ENCODE peak calls at places on chromosomes 12 and 14, in five cellular contexts. D, Q, X, I and F are unnamed samples. For H3K27me3, the result is how much of the 10 kb centered on the place peaks cover.

GRCh38 chr12:110684322-110684836 is 4.5 kb downstream of the HVCN1 start:
- DNase-seq in D (no peak), Q (no peak), X (no peak), I (no peak), F (no peak)

GRCh38 chr12:125122668-125123067 is 57.4 kb downstream of the AACS start:
- DNase-seq in D (no peak), Q (no peak), X (no peak), I (no peak), F (no peak)

GRCh38 chr12:52598966-52599365 is 2.3 kb downstream of the KRT72 start:
- DNase-seq in D (no peak), Q (no peak), X (no peak), I (no peak), F (no peak)

GRCh38 chr14:91947196-91948184 is at the start of gene FBLN5:
- DNase-seq in D (peak), Q (peak), X (peak), I (peak), F (peak)

GRCh38 chr14:64795921-64796320 is 83.8 kb downstream of the SPTB start:
- DNase-seq in D (no peak), Q (no peak), X (no peak), I (no peak), F (no peak)

GRCh38 chr12:62683724-62684501 is 217.3 kb downstream of the MON2 start:
- DNase-seq in D (no peak), Q (no peak), X (peak), I (no peak), F (no peak)

GRCh38 chr12:76006028-76006916 is 25.3 kb downstream of the PHLDA1 start:
- DNase-seq in D (no peak), Q (no peak), X (no peak), I (no peak), F (no peak)

GRCh38 chr14:73753043-73753886 is 39.1 kb upstream of the PNMA1 start:
- DNase-seq in D (peak), Q (no peak), X (no peak), I (no peak), F (no peak)

GRCh38 chr12:27009926-27010325 is 4.3 kb downstream of the TM7SF3 start:
- DNase-seq in D (no peak), Q (no peak), X (no peak), I (no peak), F (no peak)

GRCh38 chr12:19388131-19388549 is 51.2 kb upstream of the AEBP2 start:
- DNase-seq in D (no peak), Q (no peak), X (no peak), I (no peak), F (no peak)

GRCh38 chr12:92899388-92900001 is 29.6 kb downstream of the EEA1 start:
- DNase-seq in D (no peak), Q (no peak), X (peak), I (no peak), F (no peak)

GRCh38 chr12:20175704-20176388 is 192.5 kb upstream of the PDE3A start:
- DNase-seq in D (no peak), Q (no peak), X (no peak), I (no peak), F (no peak)

GRCh38 chr12:130770413-130771028 is 54.4 kb upstream of the RIMBP2 start:
- DNase-seq in D (no peak), Q (no peak), X (no peak), I (no peak), F (no peak)

GRCh38 chr12:4441355-4442330 is 4.0 kb downstream of the FGF6 start:
- DNase-seq in D (no peak), Q (no peak), X (peak), I (no peak), F (no peak)

GRCh38 chr12:49643961-49644619 is 20.7 kb downstream of the PRPF40B start:
- DNase-seq in D (no peak), Q (no peak), X (no peak), I (no peak), F (no peak)

GRCh38 chr12:25054783-25055144 is 105.9 kb upstream of the BCAT1 start:
- DNase-seq in D (peak), Q (no peak), X (no peak), I (no peak), F (no peak)

GRCh38 chr14:102659797-102660196 is 67.3 kb downstream of the RCOR1 start:
- DNase-seq in D (no peak), Q (no peak), X (peak), I (no peak), F (no peak)

GRCh38 chr14:42222924-42223471 is 616.3 kb downstream of the LRFN5 start:
- DNase-seq in D (no peak), Q (no peak), X (peak), I (no peak), F (no peak)

GRCh38 chr12:108766294-108766693 is 35.0 kb upstream of the CORO1C start:
- DNase-seq in D (no peak), Q (peak), X (no peak), I (peak), F (no peak)

GRCh38 chr14:28163261-28163660 is 603.3 kb upstream of the FOXG1 start:
- DNase-seq in D (no peak), Q (no peak), X (no peak), I (no peak), F (no peak)

GRCh38 chr12:130335517-130336392 is 1.9 kb upstream of the PIWIL1 start:
- DNase-seq in D (no peak), Q (no peak), X (peak), I (no peak), F (no peak)

GRCh38 chr14:79056879-79057278 is 886.7 kb downstream of the NRXN3 start:
- DNase-seq in D (no peak), Q (no peak), X (no peak), I (no peak), F (no peak)

GRCh38 chr12:26274441-26275312 is 79.3 kb downstream of the SSPN start:
- DNase-seq in D (no peak), Q (no peak), X (peak), I (peak), F (peak)

GRCh38 chr12:24788886-24789285 is 160.0 kb downstream of the BCAT1 start:
- DNase-seq in D (no peak), Q (no peak), X (no peak), I (no peak), F (no peak)

GRCh38 chr12:99898645-99899044 is 86.1 kb downstream of the ANKS1B start:
- DNase-seq in D (no peak), Q (no peak), X (no peak), I (no peak), F (no peak)

GRCh38 chr12:52020539-52021336 is 14.0 kb downstream of the TAMALIN start:
- DNase-seq in D (peak), Q (no peak), X (peak), I (no peak), F (no peak)

GRCh38 chr14:74737753-74738325 is 24.9 kb downstream of the FCF1 start:
- DNase-seq in D (no peak), Q (no peak), X (no peak), I (no peak), F (no peak)

GRCh38 chr12:92363295-92364146 is 217.9 kb upstream of the BTG1 start:
- DNase-seq in D (peak), Q (peak), X (peak), I (no peak), F (peak)

GRCh38 chr12:102426599-102427541 is 53.5 kb downstream of the IGF1 start:
- DNase-seq in D (no peak), Q (no peak), X (no peak), I (no peak), F (no peak)
- H3K27ac ChIP-seq in D (no peak), Q (no peak), X (no peak), I (no peak), F (no peak)

DNA sequence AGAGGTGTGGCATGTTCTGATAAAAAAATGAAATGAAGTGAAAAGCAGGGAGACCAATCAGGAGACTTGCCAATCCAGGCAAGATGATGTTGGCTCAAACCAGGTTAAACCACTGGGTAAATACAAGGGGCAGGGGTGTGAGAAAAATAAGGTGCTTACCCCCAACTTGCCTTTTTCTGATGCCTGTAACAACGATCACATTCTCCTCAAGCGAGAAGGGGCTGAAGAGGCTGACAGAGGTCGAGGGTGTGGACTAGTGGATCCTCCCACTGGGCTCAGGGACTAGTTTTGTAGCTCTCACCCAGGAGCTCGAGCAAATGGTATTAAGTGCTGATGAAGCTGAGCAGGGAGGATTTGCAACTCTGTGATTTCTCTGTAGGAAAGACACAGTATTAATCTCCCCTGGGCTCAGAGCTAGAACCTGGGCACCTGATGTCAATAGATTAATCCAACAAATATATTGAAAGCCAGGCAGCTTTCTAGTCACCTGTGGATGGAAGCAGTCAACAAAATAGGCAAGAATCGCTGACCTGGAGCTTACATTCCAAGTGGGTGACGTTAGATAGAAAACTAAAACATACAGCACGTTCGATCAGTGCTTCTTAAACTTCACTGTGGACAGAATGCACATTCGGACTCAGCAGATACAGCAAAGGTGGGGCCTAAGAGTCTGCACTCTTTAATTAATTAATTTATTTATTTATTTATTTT is 15.2 kb upstream of the EAPP start:
- DNase-seq in D (no peak), Q (no peak), X (peak), I (no peak), F (no peak)
- H3K4me3 ChIP-seq in D (no peak), Q (no peak), X (no peak), I (no peak), F (peak)

GRCh38 chr12:118360785-118361404 is 11.8 kb downstream of the TAOK3 start:
- DNase-seq in D (no peak), Q (no peak), X (peak), I (no peak), F (no peak)
- H3K27me3 ChIP-seq in D (under half), Q (under half), X (under half), I (under half), F (under half)

GRCh38 chr12:88921434-88921833 is 341.2 kb upstream of the KITLG start:
- DNase-seq in D (no peak), Q (no peak), X (no peak), I (no peak), F (no peak)
- H3K27ac ChIP-seq in D (no peak), Q (no peak), X (no peak), I (no peak), F (no peak)

DNA sequence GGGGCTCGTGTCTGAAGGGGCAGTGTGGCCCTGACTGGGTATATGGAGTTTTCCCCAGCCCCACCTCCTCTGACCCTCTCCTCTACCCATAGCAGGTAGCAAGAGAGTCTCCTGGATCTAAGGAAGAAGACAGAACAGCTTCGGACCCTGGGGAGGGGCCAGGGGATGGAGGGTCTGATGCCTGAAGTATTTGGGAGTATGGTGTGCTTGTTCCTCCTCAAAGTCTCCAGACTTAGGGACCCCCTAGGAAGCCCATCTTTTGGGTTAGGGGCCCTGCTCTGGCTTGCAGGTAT is 579 bp upstream of the HOXC8 start:
- DNase-seq in D (no peak), Q (no peak), X (no peak), I (no peak), F (no peak)
- H3K4me3 ChIP-seq in D (no peak), Q (no peak), X (peak), I (no peak), F (no peak)

DNA sequence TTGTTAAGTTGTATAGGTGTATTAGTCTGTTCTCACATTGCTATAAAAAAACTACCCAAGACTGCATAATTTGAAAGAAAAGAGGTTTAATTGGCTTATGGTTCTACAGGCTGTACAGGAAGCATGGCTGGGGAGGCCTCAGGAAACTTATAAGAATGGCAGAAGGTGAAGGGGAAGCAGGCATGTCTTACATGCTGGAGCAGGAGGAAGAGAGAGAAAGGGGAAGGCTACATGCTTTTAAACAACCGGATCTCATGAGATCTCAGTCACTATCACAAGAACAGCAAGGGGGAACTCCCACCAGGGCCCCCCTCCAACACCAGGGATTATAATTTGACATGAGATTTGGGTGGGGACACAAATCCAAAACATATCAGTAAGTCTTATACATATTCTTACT is 60.5 kb upstream of the OR10AD1 start:
- DNase-seq in D (no peak), Q (no peak), X (peak), I (no peak), F (no peak)
- H3K27me3 ChIP-seq in D (under half), Q (under half), X (under half), I (under half), F (under half)